ENCODE peak calls at places on chromosomes 12 and 14, in eight cellular contexts. R is KBM-7, B is B cell, C is T follicular helper cell, U is chondrocyte, Q is retinal pigment epithelial cell, K is tibial artery, O is foreskin fibroblast. I is an unnamed sample.

GRCh38 chr12:19166387-19166786 is 36.9 kb downstream of the PLEKHA5 start:
- DNase-seq in B (no peak), R (no peak), Q (no peak), O (no peak), C (no peak), U (no peak), K (no peak), I (no peak)

GRCh38 chr12:105357162-105357691 is 26.7 kb downstream of the C12orf75 start:
- DNase-seq in K (no peak), B (no peak), Q (no peak), C (no peak), R (no peak), O (no peak), U (no peak), I (no peak)

GRCh38 chr14:56514663-56515371 is 64.8 kb upstream of the TMEM260 start:
- DNase-seq in R (no peak), O (peak; percentile 64), C (no peak), K (no peak), B (no peak), U (no peak), Q (no peak), I (no peak)

GRCh38 chr14:50410921-50411320 is 14.2 kb upstream of the CDKL1 start:
- DNase-seq in C (no peak), Q (peak; percentile 45), O (peak; percentile 64), B (no peak), K (no peak), U (no peak), R (no peak), I (peak; percentile 78)

GRCh38 chr12:53518381-53518780 is 11.1 kb upstream of the NPFF start:
- DNase-seq in R (no peak), O (no peak), B (no peak), K (no peak), Q (no peak), U (no peak), C (no peak), I (no peak)

GRCh38 chr12:2691340-2692111 is 103.2 kb upstream of the FKBP4 start:
- DNase-seq in O (peak; percentile 19), Q (no peak), R (peak; percentile 80), B (peak; percentile 65), K (no peak), U (peak; percentile 73), C (no peak), I (no peak)

GRCh38 chr12:46470975-46471374 is 98.4 kb upstream of the SLC38A2 start:
- DNase-seq in O (peak; percentile 43), B (no peak), Q (no peak), R (no peak), U (no peak), K (no peak), C (no peak), I (no peak)

GRCh38 chr12:16674885-16675284 is 68.9 kb upstream of the LMO3 start:
- DNase-seq in Q (no peak), K (no peak), B (no peak), C (no peak), R (no peak), U (no peak), O (no peak), I (no peak)

GRCh38 chr12:14417717-14418116 is 52.2 kb downstream of the ATF7IP start:
- DNase-seq in R (peak; percentile 55), Q (peak; percentile 83), O (peak; percentile 92), U (no peak), B (peak; percentile 15), K (peak; percentile 43), C (peak; percentile 73), I (peak; percentile 62)

GRCh38 chr12:113456199-113456598 is 15.5 kb downstream of the LHX5 start:
- DNase-seq in B (no peak), R (no peak), C (no peak), Q (no peak), O (no peak), U (no peak), K (no peak), I (no peak)

GRCh38 chr14:100025111-100025510 is 40.1 kb upstream of the EVL start:
- DNase-seq in R (peak; percentile 81), O (peak; percentile 60), B (no peak), K (no peak), U (no peak), Q (no peak), C (no peak), I (no peak)

GRCh38 chr14:75825147-75825592 is 156.6 kb downstream of the TGFB3 start:
- DNase-seq in R (no peak), C (no peak), B (no peak), K (no peak), U (no peak), O (peak; percentile 17), Q (no peak), I (no peak)

GRCh38 chr12:106955377-106956047 is at the start of gene TMEM263:
- DNase-seq in O (peak; percentile 99), Q (peak; percentile 81), U (peak; percentile 99), R (peak; percentile 90), B (peak; percentile 94), C (peak; percentile 79), K (peak; percentile 93), I (peak; percentile 67)

GRCh38 chr12:124077730-124078129 is 104.7 kb downstream of the ZNF664 start:
- DNase-seq in Q (no peak), U (no peak), K (no peak), B (no peak), C (no peak), O (no peak), R (no peak), I (no peak)

GRCh38 chr14:103121161-103121845 is 2.0 kb upstream of the TNFAIP2 start:
- DNase-seq in U (no peak), Q (no peak), C (no peak), K (peak; percentile 79), R (peak; percentile 54), O (peak; percentile 25), B (no peak), I (no peak)

GRCh38 chr14:61269321-61270083 is 11.6 kb downstream of the TMEM30B start:
- DNase-seq in B (peak; percentile 62), C (peak; percentile 60), Q (no peak), K (peak; percentile 81), U (no peak), R (peak; percentile 85), O (peak; percentile 86), I (no peak)